ENCODE peak calls at places on chromosomes 4 and X, in seven cellular contexts. U is GM03348; B is activated CD4-positive, alpha-beta T cell treated with anti-CD3 and anti-CD28 coated beads for 48 hours; G is COR-L47; O is stimulated activated CD8-positive, alpha-beta memory T cell treated with anti-CD3 and anti-CD28 coated beads, Interleukin-4, amount 100 ng/mL, for 24 hours; K is mammary epithelial cell; N is hypothalamus. P is an unnamed sample.

GRCh38 chrX:106917830-106918500 is 2.2 kb upstream of the CLDN2 start:
- DNase-seq in K (peak; percentile 83), O (no peak), U (peak; percentile 5), G (peak; percentile 15), N (no peak), B (peak; percentile 2), P (peak; percentile 5)

GRCh38 chr4:40379248-40379647 is 44.1 kb downstream of the CHRNA9 start:
- DNase-seq in N (no peak), B (no peak), O (no peak), K (no peak), G (no peak), U (no peak), P (peak; percentile 7)

GRCh38 chr4:70994387-70995099 is 1.1 kb downstream of the DCK start:
- DNase-seq in B (no peak), N (no peak), K (no peak), G (no peak), O (no peak), U (no peak), P (no peak)

GRCh38 chrX:14039344-14039743 is 9.7 kb upstream of the GEMIN8 start:
- DNase-seq in G (no peak), U (peak; percentile 26), K (peak; percentile 25), N (peak; percentile 9), O (peak; percentile 38), B (peak; percentile 63), P (peak; percentile 31)

GRCh38 chr4:95314573-95314972 is 234.2 kb downstream of the UNC5C start:
- DNase-seq in K (no peak), U (no peak), N (no peak), O (no peak), B (no peak), G (no peak), P (no peak)

GRCh38 chr4:41432889-41433288 is 105.1 kb upstream of the LIMCH1 start:
- DNase-seq in O (no peak), N (no peak), B (no peak), G (no peak), K (peak; percentile 4), U (peak; percentile 69), P (no peak)

GRCh38 chrX:44244008-44244407 is 99.5 kb downstream of the EFHC2 start:
- DNase-seq in O (no peak), G (no peak), N (no peak), K (peak; percentile 26), U (peak; percentile 30), B (no peak), P (peak; percentile 29)

GRCh38 chrX:41313419-41313818 is 20.5 kb upstream of the DDX3X start:
- DNase-seq in U (no peak), B (no peak), G (no peak), K (no peak), O (no peak), N (no peak), P (peak; percentile 72)

GRCh38 chr4:163693776-163694175 is 199.3 kb downstream of the TMA16 start:
- DNase-seq in N (no peak), K (peak; percentile 51), O (no peak), G (no peak), U (no peak), B (no peak), P (no peak)

GRCh38 chr4:93199492-93199891 is 629.1 kb upstream of the ATOH1 start:
- DNase-seq in G (peak; percentile 85), B (no peak), N (no peak), K (peak; percentile 28), U (peak; percentile 64), O (no peak), P (peak; percentile 86)

GRCh38 chrX:41153453-41153852 is 68.2 kb downstream of the USP9X start:
- DNase-seq in K (peak; percentile 49), O (no peak), U (no peak), N (no peak), B (no peak), G (no peak), P (no peak)

GRCh38 chr4:92305148-92305877 is 1.5 kb downstream of the GRID2 start:
- DNase-seq in O (no peak), G (peak; percentile 91), B (peak; percentile 5), K (peak; percentile 29), U (peak; percentile 37), N (peak; percentile 93), P (peak; percentile 87)

GRCh38 chr4:42789168-42789567 is 103.3 kb upstream of the GRXCR1 start:
- DNase-seq in U (no peak), K (no peak), G (no peak), N (no peak), B (no peak), O (no peak), P (no peak)

GRCh38 chr4:25795566-25796454 is 67.0 kb downstream of the SEL1L3 start:
- DNase-seq in N (no peak), K (peak; percentile 12), O (no peak), G (no peak), B (no peak), U (peak; percentile 88), P (no peak)

GRCh38 chr4:66000500-66001117 is 330.3 kb upstream of the EPHA5 start:
- DNase-seq in N (no peak), K (no peak), U (no peak), G (no peak), B (no peak), O (no peak), P (peak; percentile 56)

GRCh38 chrX:17613979-17614572 is 123.2 kb upstream of the SCML1 start:
- DNase-seq in U (no peak), G (peak; percentile 21), K (peak; percentile 76), O (no peak), N (no peak), B (no peak), P (peak; percentile 1)

GRCh38 chrX:65406532-65406931 is 128.1 kb downstream of the LAS1L start:
- DNase-seq in U (peak; percentile 2), B (peak; percentile 50), G (no peak), O (no peak), N (no peak), K (no peak), P (no peak)

GRCh38 chrX:119228506-119229290 is 7.4 kb upstream of the PGRMC1 start:
- DNase-seq in O (no peak), B (no peak), G (no peak), K (peak; percentile 50), N (no peak), U (peak; percentile 41), P (no peak)

GRCh38 chr4:156773648-156774357 is 197.8 kb downstream of the PDGFC start:
- DNase-seq in B (no peak), K (peak; percentile 39), O (no peak), G (no peak), U (no peak), N (no peak), P (no peak)

GRCh38 chr4:119526786-119527550 is 101.6 kb downstream of the PDE5A start:
- DNase-seq in B (no peak), U (no peak), N (no peak), G (no peak), O (no peak), K (no peak), P (no peak)

GRCh38 chr4:140103676-140104075 is 50.3 kb downstream of the MAML3 start:
- DNase-seq in O (no peak), B (peak; percentile 59), U (peak; percentile 32), K (peak; percentile 86), G (no peak), N (no peak), P (no peak)

GRCh38 chr4:176188654-176189053 is 6.7 kb downstream of the SPATA4 start:
- DNase-seq in O (no peak), G (no peak), K (no peak), N (no peak), B (no peak), U (no peak), P (no peak)

GRCh38 chr4:105871997-105872396 is 23.3 kb upstream of the NPNT start:
- DNase-seq in O (no peak), G (no peak), B (no peak), K (no peak), U (no peak), N (no peak), P (no peak)

GRCh38 chr4:109990307-109991257 is 77.9 kb downstream of the EGF start:
- DNase-seq in G (no peak), N (no peak), B (no peak), K (no peak), O (no peak), U (no peak), P (no peak)

GRCh38 chr4:166735553-166735952 is 498.7 kb downstream of the SPOCK3 start:
- DNase-seq in N (no peak), B (no peak), G (no peak), O (no peak), K (no peak), U (no peak), P (no peak)

GRCh38 chr4:2732526-2732925 is 23.6 kb downstream of the TNIP2 start:
- DNase-seq in K (no peak), N (no peak), B (no peak), U (no peak), O (no peak), G (no peak), P (no peak)

GRCh38 chrX:95056901-95057300 is 1382.9 kb downstream of the FAM133A start:
- DNase-seq in G (no peak), U (no peak), B (no peak), O (no peak), N (no peak), K (peak; percentile 19), P (no peak)

GRCh38 chrX:115531818-115532403 is 29.1 kb upstream of the PLS3 start:
- DNase-seq in G (no peak), O (no peak), N (no peak), U (peak; percentile 24), B (no peak), K (peak; percentile 16), P (no peak)

GRCh38 chr4:105146286-105147219 is at the start of gene TET2:
- DNase-seq in O (peak; percentile 72), G (peak; percentile 79), N (peak; percentile 74), K (peak; percentile 83), B (peak; percentile 86), U (peak; percentile 91), P (peak; percentile 75)

GRCh38 chr4:100486496-100486895 is 31.3 kb downstream of the EMCN start:
- DNase-seq in U (no peak), K (no peak), B (no peak), N (no peak), G (no peak), O (no peak), P (peak; percentile 73)

GRCh38 chrX:149992918-149993317 is 54.6 kb upstream of the EOLA2 start:
- DNase-seq in U (no peak), O (no peak), B (no peak), N (no peak), K (peak; percentile 2), G (no peak), P (no peak)

GRCh38 chr4:38674206-38675144 is 10.5 kb downstream of the KLF3 start:
- DNase-seq in G (no peak), B (no peak), K (peak; percentile 46), O (no peak), N (no peak), U (peak; percentile 12), P (no peak)

GRCh38 chr4:135515295-135515694 is 1313.7 kb upstream of the PABPC4L start:
- DNase-seq in U (no peak), K (no peak), O (no peak), B (no peak), N (no peak), G (no peak), P (no peak)

GRCh38 chr4:170949084-170949483 is 859.3 kb upstream of the AADAT start:
- DNase-seq in N (no peak), U (no peak), G (no peak), B (no peak), K (no peak), O (no peak), P (no peak)

GRCh38 chr4:100189820-100190642 is at the start of gene DDIT4L:
- DNase-seq in B (peak; percentile 11), O (peak; percentile 9), G (no peak), K (peak; percentile 6), U (peak; percentile 87), N (peak; percentile 18), P (no peak)

P was measured in NCI-H2171 treated with DMSO at 0.1 percent for 48 hours.